ENCODE peak calls at places on chromosomes 4 and X, in four cellular contexts. G is tibial nerve; D is CD4-positive, alpha-beta T cell; M is PC-9. X is an unnamed sample.

GRCh38 chrX:106484233-106484632 is 127.5 kb upstream of the RADX start:
- DNase-seq in G (no peak), D (no peak), M (no peak), X (no peak)

GRCh38 chr4:148053298-148054003 is 321.6 kb downstream of the ARHGAP10 start:
- DNase-seq in G (no peak), D (no peak), M (no peak), X (no peak)

GRCh38 chr4:90198086-90198847 is 71.1 kb downstream of the CCSER1 start:
- DNase-seq in G (no peak), D (no peak), M (no peak), X (no peak)

GRCh38 chr4:83316459-83317170 is 18.0 kb downstream of the HPSE start:
- DNase-seq in G (no peak), D (no peak), M (peak; percentile 55), X (no peak)

GRCh38 chrX:41475166-41475565 is 28.0 kb downstream of the NYX start:
- DNase-seq in G (no peak), D (no peak), M (no peak), X (no peak)

GRCh38 chrX:3779546-3779945 is 66.1 kb upstream of the PRKX start:
- DNase-seq in G (no peak), D (no peak), M (no peak), X (no peak)

GRCh38 chr4:134393592-134393991 is 192.0 kb upstream of the PABPC4L start:
- DNase-seq in G (no peak), D (no peak), M (no peak), X (no peak)

GRCh38 chr4:15717126-15717525 is 14.3 kb downstream of the BST1 start:
- DNase-seq in G (no peak), D (no peak), M (no peak), X (no peak)

GRCh38 chr4:98516441-98517323 is 141.7 kb downstream of the TSPAN5 start:
- DNase-seq in G (no peak), D (no peak), M (no peak), X (no peak)

GRCh38 chr4:32745351-32745750 is 2025.2 kb downstream of the PCDH7 start:
- DNase-seq in G (no peak), D (no peak), M (no peak), X (no peak)

GRCh38 chr4:3807861-3808521 is 41.8 kb downstream of the ADRA2C start:
- DNase-seq in G (no peak), D (no peak), M (no peak), X (no peak)

GRCh38 chr4:120821986-120822385 is 100.5 kb downstream of the PRDM5 start:
- DNase-seq in G (no peak), D (no peak), M (no peak), X (no peak)

GRCh38 chr4:67566335-67566734 is 7.8 kb downstream of the STAP1 start:
- DNase-seq in G (no peak), D (no peak), M (no peak), X (no peak)

GRCh38 chr4:47238697-47239096 is 207.3 kb downstream of the GABRB1 start:
- DNase-seq in G (no peak), D (no peak), M (no peak), X (no peak)

GRCh38 chr4:32864713-32865351 is 2144.7 kb downstream of the PCDH7 start:
- DNase-seq in G (no peak), D (no peak), M (no peak), X (no peak)

GRCh38 chr4:8534129-8534528 is 46.1 kb upstream of the GPR78 start:
- DNase-seq in G (no peak), D (no peak), M (peak; percentile 94), X (no peak)

GRCh38 chr4:127995776-127996175 is 30.6 kb downstream of the ABHD18 start:
- DNase-seq in G (no peak), D (no peak), M (peak; percentile 40), X (no peak)

GRCh38 chr4:38663021-38663800 is 788 bp upstream of the KLF3 start:
- DNase-seq in G (no peak), D (peak; percentile 16), M (peak; percentile 49), X (peak; percentile 80)

GRCh38 chr4:125741825-125742452 is 427.2 kb downstream of the FAT4 start:
- DNase-seq in G (no peak), D (no peak), M (no peak), X (no peak)

GRCh38 chr4:25235401-25235800 is 1.6 kb downstream of the PI4K2B start:
- DNase-seq in G (no peak), D (no peak), M (no peak), X (no peak)
- H3K9me3 ChIP-seq in G (no peaks in the 10 kb centered on the region), D (peaks cover 5% of the 10 kb centered on the region), M (no peaks in the 10 kb centered on the region), X (no peaks in the 10 kb centered on the region)

GRCh38 chr4:58303456-58303855 is 1193.3 kb upstream of the IGFBP7 start:
- DNase-seq in G (no peak), D (no peak), M (no peak), X (no peak)

DNA sequence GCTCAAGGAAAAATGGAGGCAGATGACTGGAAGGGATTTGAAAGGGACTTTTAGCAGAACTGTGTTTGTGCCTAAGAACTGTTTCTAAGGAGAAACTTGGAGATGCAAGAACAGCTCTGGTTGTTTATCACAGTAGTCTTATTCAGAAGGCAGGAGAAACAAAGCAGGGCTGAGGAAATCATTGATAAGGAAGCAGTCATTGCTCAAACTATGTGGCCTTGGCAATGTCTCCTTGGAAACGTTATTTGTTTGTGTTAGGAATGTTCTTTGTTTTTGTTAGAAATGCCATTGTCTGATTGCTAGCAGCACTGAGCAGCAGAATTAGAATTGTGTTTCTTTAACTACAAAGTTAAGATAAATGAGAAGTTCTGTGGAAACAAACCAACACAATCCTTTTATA is 1191.2 kb upstream of the IGFBP7 start:
- DNase-seq in G (no peak), D (no peak), M (peak; percentile 43), X (no peak)
- H3K9me3 ChIP-seq in G (no peaks in the 10 kb centered on the region), D (no peaks in the 10 kb centered on the region), M (no peaks in the 10 kb centered on the region), X (no peaks in the 10 kb centered on the region)

GRCh38 chr4:110632506-110633357 is 9.9 kb upstream of the PITX2 start:
- DNase-seq in G (no peak), D (no peak), M (no peak), X (no peak)
- H3K9me3 ChIP-seq in G (no peaks in the 10 kb centered on the region), D (peaks cover 25% of the 10 kb centered on the region), M (no peaks in the 10 kb centered on the region), X (no peaks in the 10 kb centered on the region)

GRCh38 chr4:28007693-28008092 is 1147.1 kb downstream of the STIM2 start:
- DNase-seq in G (no peak), D (no peak), M (no peak), X (no peak)

GRCh38 chr4:28006021-28006420 is 1145.4 kb downstream of the STIM2 start:
- DNase-seq in G (no peak), D (no peak), M (no peak), X (no peak)

DNA sequence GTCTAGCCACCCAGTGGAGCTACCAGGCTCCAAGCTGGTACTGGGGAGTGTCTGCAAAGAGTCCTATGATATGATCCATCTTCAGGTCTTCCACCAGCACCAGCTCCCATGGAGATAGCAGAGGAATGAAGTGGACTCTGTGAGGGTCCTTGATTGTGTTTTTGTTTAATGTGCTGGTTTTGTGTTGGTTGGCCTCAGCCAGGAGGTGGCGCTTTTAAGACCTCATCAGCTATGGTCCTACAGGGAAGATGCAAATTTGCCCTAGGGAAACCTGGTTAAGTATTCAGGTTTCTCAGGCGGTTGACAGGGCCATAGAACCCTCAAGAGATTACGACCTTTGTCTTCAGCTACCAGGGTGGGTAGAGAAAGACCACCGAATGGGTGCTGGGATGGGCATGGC is 1141.1 kb downstream of the STIM2 start:
- DNase-seq in G (no peak), D (no peak), M (no peak), X (no peak)
- H3K9me3 ChIP-seq in G (no peaks in the 10 kb centered on the region), D (no peaks in the 10 kb centered on the region), M (no peaks in the 10 kb centered on the region), X (no peaks in the 10 kb centered on the region)

GRCh38 chrX:51867626-51868025 is 25.8 kb upstream of the MAGED1 start:
- DNase-seq in G (no peak), D (no peak), M (no peak), X (no peak)
- H3K9me3 ChIP-seq in G (no peaks in the 10 kb centered on the region), D (peaks cover 3% of the 10 kb centered on the region), M (no peaks in the 10 kb centered on the region), X (no peaks in the 10 kb centered on the region)

DNA sequence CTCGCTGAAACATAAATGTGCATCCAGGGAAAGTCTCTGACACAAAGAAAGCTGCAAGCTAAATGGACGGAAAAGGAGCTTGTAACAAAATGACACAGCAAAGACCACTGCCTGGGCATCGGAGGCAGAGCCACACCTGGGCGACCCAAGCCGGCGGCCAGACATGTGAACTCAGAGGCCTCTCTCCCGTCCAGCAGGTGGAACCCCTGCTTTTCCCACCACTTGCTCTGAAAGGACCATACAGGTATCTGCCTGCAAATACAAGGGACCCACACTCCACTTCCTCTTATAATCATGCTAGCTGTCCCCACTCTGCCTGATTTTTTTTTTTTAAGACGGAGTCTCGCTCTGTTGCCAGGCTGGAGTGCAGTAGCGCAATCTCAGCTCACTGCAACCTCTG is 12.0 kb downstream of the CPLX1 start:
- DNase-seq in G (no peak), D (no peak), M (no peak), X (no peak)
- H3K9me3 ChIP-seq in G (no peaks in the 10 kb centered on the region), D (no peaks in the 10 kb centered on the region), M (no peaks in the 10 kb centered on the region), X (no peaks in the 10 kb centered on the region)

DNA sequence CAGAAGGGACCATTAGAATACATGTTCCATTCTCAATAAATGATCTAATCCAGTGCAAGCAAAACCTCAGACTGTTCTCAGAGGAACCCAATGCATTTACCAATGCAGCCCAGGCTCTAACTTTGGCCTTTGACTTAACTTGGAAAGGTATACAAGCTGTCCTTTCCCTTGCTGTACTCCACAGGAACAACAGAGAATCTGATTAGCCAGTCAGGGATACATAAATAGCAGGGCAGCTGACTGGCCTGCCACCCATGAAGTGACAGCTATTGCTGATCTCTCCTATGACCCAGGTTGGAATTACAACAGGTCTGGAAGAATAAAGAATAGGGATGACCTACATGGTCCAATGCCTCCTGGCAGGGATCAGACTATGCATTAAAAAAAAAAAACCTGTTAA is 14.5 kb upstream of the CT45A1 start:
- DNase-seq in G (no peak), D (no peak), M (no peak), X (no peak)
- H3K9me3 ChIP-seq in G (no peaks in the 10 kb centered on the region), D (no peaks in the 10 kb centered on the region), M (no peaks in the 10 kb centered on the region), X (no peaks in the 10 kb centered on the region)

X was measured in sigmoid colon.